ENCODE peak calls at places on chromosomes 4 and X, in four cellular contexts. D is GM12878, Q is astrocyte, Y is SJSA1. P is an unnamed sample.

GRCh38 chrX:130887392-130887791 is 15.6 kb downstream of the ENOX2 start:
- DNase-seq in D (no peak), Q (no peak), Y (no peak), P (no peak)

GRCh38 chr4:36824682-36825081 is 419.9 kb upstream of the NWD2 start:
- DNase-seq in D (no peak), Y (no peak), Q (no peak), P (peak; percentile 18)

GRCh38 chr4:122456228-122457106 is at the start of gene IL2:
- DNase-seq in Q (no peak), Y (peak; percentile 6), D (no peak), P (no peak)

GRCh38 chr4:139866270-139866962 is 200.8 kb downstream of the MGST2 start:
- DNase-seq in D (no peak), Y (no peak), Q (no peak), P (no peak)

GRCh38 chr4:41957634-41958033 is 22.4 kb downstream of the TMEM33 start:
- DNase-seq in Y (no peak), D (peak; percentile 20), Q (no peak), P (peak; percentile 53)

GRCh38 chr4:74338792-74339333 is 26.1 kb upstream of the EREG start:
- DNase-seq in D (no peak), Q (no peak), Y (no peak), P (no peak)

GRCh38 chr4:170776983-170777382 is 687.2 kb upstream of the AADAT start:
- DNase-seq in D (no peak), Y (no peak), Q (no peak), P (no peak)

GRCh38 chrX:110954428-110954827 is 141.6 kb upstream of the PAK3 start:
- DNase-seq in D (no peak), Y (no peak), Q (no peak), P (no peak)

GRCh38 chr4:103996637-103997036 is 276.9 kb upstream of the TACR3 start:
- DNase-seq in Q (peak; percentile 86), Y (peak; percentile 58), D (no peak), P (peak; percentile 53)

GRCh38 chr4:7956306-7957112 is 16.8 kb upstream of the AFAP1 start:
- DNase-seq in Y (peak; percentile 65), D (no peak), Q (peak; percentile 70), P (no peak)

GRCh38 chrX:30513284-30513683 is 64.3 kb downstream of the TASL start:
- DNase-seq in Y (no peak), D (no peak), Q (no peak), P (peak; percentile 14)

DNA sequence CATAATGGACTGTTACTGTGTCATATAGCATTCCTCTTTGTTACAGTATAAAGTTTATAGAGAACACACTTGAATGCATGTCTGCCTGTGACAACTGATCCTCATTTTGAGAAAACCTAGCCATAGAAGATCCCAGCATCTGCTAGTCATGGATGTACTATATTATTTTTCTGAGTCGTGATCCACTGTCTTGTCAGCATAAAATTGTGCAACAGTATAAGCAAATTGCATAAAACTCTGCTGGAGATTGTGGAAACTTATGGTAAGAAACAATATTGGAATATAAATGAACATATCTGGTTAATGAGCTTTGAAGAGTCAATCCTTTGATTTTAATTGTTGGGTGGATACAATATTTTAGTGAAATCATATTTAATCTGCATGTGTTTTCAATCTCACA is 3.6 kb downstream of the NEIL3 start:
- DNase-seq in D (no peak), Q (no peak), Y (no peak), P (no peak)
- H3K4me3 ChIP-seq in D (no peak overlapping the region), Q (no peak overlapping the region), Y (no peak overlapping the region), P (no peak overlapping the region)

GRCh38 chrX:129585143-129585542 is 45.1 kb downstream of the OCRL start:
- DNase-seq in D (no peak), Q (no peak), Y (no peak), P (no peak)

GRCh38 chrX:129577877-129578276 is 37.8 kb downstream of the OCRL start:
- DNase-seq in Q (no peak), Y (no peak), D (no peak), P (no peak)

GRCh38 chrX:129585691-129586090 is 45.6 kb downstream of the OCRL start:
- DNase-seq in Q (no peak), D (no peak), Y (no peak), P (no peak)

GRCh38 chrX:129577473-129577872 is 37.4 kb downstream of the OCRL start:
- DNase-seq in Y (peak; percentile 40), Q (peak; percentile 74), D (no peak), P (no peak)

GRCh38 chrX:129581904-129582303 is 41.8 kb downstream of the OCRL start:
- DNase-seq in D (no peak), Q (peak; percentile 23), Y (no peak), P (no peak)
- H3K36me3 ChIP-seq in D (no peaks in the 10 kb centered on the region), Q (peaks cover 7% of the 10 kb centered on the region), Y (peaks cover 2% of the 10 kb centered on the region), P (peaks cover 6% of the 10 kb centered on the region)

GRCh38 chr4:94757192-94758140 is at the start of gene BMPR1B:
- DNase-seq in Y (peak; percentile 39), Q (peak; percentile 72), D (no peak), P (peak; percentile 62)
- H3K4me3 ChIP-seq in Y (peak within 1 kb of the TSS; percentile 33), Q (peak within 1 kb of the TSS; percentile 74), D (no peak within 1 kb of the TSS), P (peak within 1 kb of the TSS; percentile 68)

GRCh38 chrX:74277846-74278245 is 26.1 kb upstream of the ZCCHC13 start:
- DNase-seq in D (no peak), Q (no peak), Y (no peak), P (no peak)
- H3K36me3 ChIP-seq in D (no peaks in the 10 kb centered on the region), Q (peaks cover 23% of the 10 kb centered on the region), Y (peaks cover 59% of the 10 kb centered on the region), P (peaks cover 33% of the 10 kb centered on the region)

DNA sequence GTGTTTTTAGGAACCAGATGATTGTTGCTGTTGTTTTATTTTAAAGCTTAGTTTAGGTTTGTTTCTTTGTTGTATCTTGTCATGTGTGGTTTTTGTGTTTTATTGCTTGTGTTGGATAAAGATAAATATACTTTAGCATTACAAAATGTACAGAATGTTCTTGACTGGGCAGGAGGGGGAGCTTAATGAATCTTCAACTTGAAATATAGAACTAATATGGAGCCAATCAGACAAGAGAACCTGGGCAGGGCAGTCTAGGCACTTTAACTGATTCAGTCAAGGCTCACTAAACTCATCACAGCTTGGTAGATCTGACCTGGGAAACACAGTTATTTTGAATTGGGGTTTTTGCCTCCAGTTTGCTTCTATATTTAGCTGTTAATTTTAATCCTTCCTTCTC is 304.2 kb downstream of the ARHGAP24 start:
- DNase-seq in D (no peak), Q (peak; percentile 41), Y (peak; percentile 36), P (no peak)
- H3K4me3 ChIP-seq in D (peak overlapping the region; percentile 9), Q (peak overlapping the region; percentile 63), Y (peak overlapping the region; percentile 34), P (no peak overlapping the region)

GRCh38 chr4:55410431-55410830 is 14.7 kb downstream of the TMEM165 start:
- DNase-seq in Y (no peak), Q (no peak), D (no peak), P (no peak)
- H3K36me3 ChIP-seq in Y (peaks cover 51% of the 10 kb centered on the region), Q (peaks cover 35% of the 10 kb centered on the region), D (peaks cover 12% of the 10 kb centered on the region), P (peaks cover 4% of the 10 kb centered on the region)

GRCh38 chr4:172657112-172657511 is 511.5 kb upstream of the GALNT7 start:
- DNase-seq in Y (no peak), Q (no peak), D (no peak), P (no peak)
- H3K4me3 ChIP-seq in Y (no peak overlapping the region), Q (no peak overlapping the region), D (no peak overlapping the region), P (no peak overlapping the region)

GRCh38 chr4:102600689-102601088 is 99.5 kb downstream of the NFKB1 start:
- DNase-seq in Q (no peak), D (no peak), Y (no peak), P (no peak)

GRCh38 chr4:102606846-102607440 is 105.8 kb downstream of the NFKB1 start:
- DNase-seq in D (no peak), Y (peak; percentile 18), Q (no peak), P (no peak)

GRCh38 chr4:102606261-102606660 is 105.1 kb downstream of the NFKB1 start:
- DNase-seq in D (no peak), Y (no peak), Q (no peak), P (no peak)

GRCh38 chr4:102601586-102602227 is 100.5 kb downstream of the NFKB1 start:
- DNase-seq in D (no peak), Y (no peak), Q (no peak), P (no peak)

DNA sequence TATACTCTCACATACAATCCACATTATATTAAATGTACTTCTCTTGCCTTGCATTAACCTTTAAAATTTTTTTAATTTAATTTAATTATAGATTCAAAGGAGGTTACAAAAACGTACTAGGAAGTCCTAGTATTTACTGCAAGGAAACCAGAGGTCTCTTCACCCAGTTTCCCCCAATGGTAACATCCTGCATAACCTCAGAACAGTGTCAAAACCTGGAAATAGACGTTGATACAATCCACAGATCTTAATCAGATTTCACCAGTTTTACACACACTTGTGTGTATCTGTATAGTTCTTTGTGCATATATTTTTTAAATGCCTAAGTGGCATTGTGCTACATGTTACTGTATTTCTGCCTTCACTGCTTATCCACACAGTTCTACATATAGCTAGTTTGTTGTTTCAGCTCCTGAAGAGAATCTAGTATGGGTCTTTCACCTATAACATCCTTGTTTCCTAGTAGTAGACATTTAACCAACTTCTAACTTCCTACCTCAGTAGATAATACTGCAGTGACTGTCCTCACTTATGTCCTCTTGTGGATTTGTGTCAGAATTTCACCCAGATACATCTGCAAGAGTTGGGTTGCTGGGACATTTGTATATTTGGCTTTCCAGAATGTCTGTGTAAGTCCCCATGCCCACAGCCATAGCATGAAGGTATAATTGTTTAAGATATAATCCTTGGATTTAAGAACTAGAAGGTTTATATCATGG is 103.2 kb downstream of the NFKB1 start:
- DNase-seq in Y (no peak), Q (no peak), D (no peak), P (no peak)
- H3K36me3 ChIP-seq in Y (peaks cover 76% of the 10 kb centered on the region), Q (peaks cover 12% of the 10 kb centered on the region), D (peaks cover 45% of the 10 kb centered on the region), P (no peaks in the 10 kb centered on the region)

GRCh38 chrX:97551821-97552220 is 668.1 kb downstream of the RPA4 start:
- DNase-seq in D (no peak), Y (no peak), Q (no peak), P (no peak)

GRCh38 chrX:97556359-97556758 is 672.7 kb downstream of the RPA4 start:
- DNase-seq in Q (no peak), D (no peak), Y (no peak), P (no peak)
- H3K4me3 ChIP-seq in Q (no peak overlapping the region), D (no peak overlapping the region), Y (no peak overlapping the region), P (no peak overlapping the region)

P was measured in H7.